ENCODE peak calls at places on chromosome 2, in four cellular contexts. One of them, this sample, is unnamed.

GRCh38 chr2:234368861-234369261 is 128.0 kb downstream of the ARL4C start:
- DNase-seq in GM10248: no peak
- DNase-seq in AG09319: no peak
- DNase-seq in brain microvascular endothelial cell: no peak
- DNase-seq in this sample: no peak

GRCh38 chr2:196486145-196486544 is 153.4 kb upstream of the CCDC150 start:
- DNase-seq in AG09319: no peak
- DNase-seq in GM10248: no peak
- DNase-seq in brain microvascular endothelial cell: peak
- DNase-seq in this sample: no peak

GRCh38 chr2:47272031-47272864 is 117.1 kb upstream of the STPG4 start:
- DNase-seq in AG09319: peak
- DNase-seq in brain microvascular endothelial cell: no peak
- DNase-seq in GM10248: peak
- DNase-seq in this sample: peak

GRCh38 chr2:134570676-134571075 is 148.1 kb downstream of the TMEM163 start:
- DNase-seq in brain microvascular endothelial cell: no peak
- DNase-seq in GM10248: no peak
- DNase-seq in AG09319: no peak
- DNase-seq in this sample: no peak

GRCh38 chr2:205161156-205161555 is 521.1 kb upstream of the NRP2 start:
- DNase-seq in brain microvascular endothelial cell: no peak
- DNase-seq in GM10248: no peak
- DNase-seq in AG09319: no peak
- DNase-seq in this sample: peak

GRCh38 chr2:196329959-196330358 is 158.6 kb upstream of the STK17B start:
- DNase-seq in AG09319: no peak
- DNase-seq in GM10248: no peak
- DNase-seq in brain microvascular endothelial cell: no peak
- DNase-seq in this sample: no peak

GRCh38 chr2:58107803-58108710 is 61.5 kb downstream of the VRK2 start:
- DNase-seq in AG09319: peak
- DNase-seq in brain microvascular endothelial cell: peak
- DNase-seq in GM10248: no peak
- DNase-seq in this sample: no peak

GRCh38 chr2:19911799-19912509 is 10.2 kb upstream of the TTC32 start:
- DNase-seq in AG09319: no peak
- DNase-seq in GM10248: no peak
- DNase-seq in brain microvascular endothelial cell: peak
- DNase-seq in this sample: no peak

GRCh38 chr2:156695020-156695419 is 258.8 kb downstream of the GPD2 start:
- DNase-seq in GM10248: no peak
- DNase-seq in brain microvascular endothelial cell: no peak
- DNase-seq in AG09319: no peak
- DNase-seq in this sample: no peak

GRCh38 chr2:72936669-72937355 is 19.5 kb downstream of the EMX1 start:
- DNase-seq in GM10248: no peak
- DNase-seq in brain microvascular endothelial cell: no peak
- DNase-seq in AG09319: no peak
- DNase-seq in this sample: no peak

GRCh38 chr2:72933207-72933606 is 15.9 kb downstream of the EMX1 start:
- DNase-seq in AG09319: no peak
- DNase-seq in GM10248: no peak
- DNase-seq in brain microvascular endothelial cell: no peak
- DNase-seq in this sample: no peak

GRCh38 chr2:72933646-72934151 is 16.4 kb downstream of the EMX1 start:
- DNase-seq in brain microvascular endothelial cell: no peak
- DNase-seq in AG09319: no peak
- DNase-seq in GM10248: no peak
- DNase-seq in this sample: no peak

GRCh38 chr2:72935611-72935957 is 18.3 kb downstream of the EMX1 start:
- DNase-seq in GM10248: no peak
- DNase-seq in AG09319: no peak
- DNase-seq in brain microvascular endothelial cell: no peak
- DNase-seq in this sample: no peak

DNA sequence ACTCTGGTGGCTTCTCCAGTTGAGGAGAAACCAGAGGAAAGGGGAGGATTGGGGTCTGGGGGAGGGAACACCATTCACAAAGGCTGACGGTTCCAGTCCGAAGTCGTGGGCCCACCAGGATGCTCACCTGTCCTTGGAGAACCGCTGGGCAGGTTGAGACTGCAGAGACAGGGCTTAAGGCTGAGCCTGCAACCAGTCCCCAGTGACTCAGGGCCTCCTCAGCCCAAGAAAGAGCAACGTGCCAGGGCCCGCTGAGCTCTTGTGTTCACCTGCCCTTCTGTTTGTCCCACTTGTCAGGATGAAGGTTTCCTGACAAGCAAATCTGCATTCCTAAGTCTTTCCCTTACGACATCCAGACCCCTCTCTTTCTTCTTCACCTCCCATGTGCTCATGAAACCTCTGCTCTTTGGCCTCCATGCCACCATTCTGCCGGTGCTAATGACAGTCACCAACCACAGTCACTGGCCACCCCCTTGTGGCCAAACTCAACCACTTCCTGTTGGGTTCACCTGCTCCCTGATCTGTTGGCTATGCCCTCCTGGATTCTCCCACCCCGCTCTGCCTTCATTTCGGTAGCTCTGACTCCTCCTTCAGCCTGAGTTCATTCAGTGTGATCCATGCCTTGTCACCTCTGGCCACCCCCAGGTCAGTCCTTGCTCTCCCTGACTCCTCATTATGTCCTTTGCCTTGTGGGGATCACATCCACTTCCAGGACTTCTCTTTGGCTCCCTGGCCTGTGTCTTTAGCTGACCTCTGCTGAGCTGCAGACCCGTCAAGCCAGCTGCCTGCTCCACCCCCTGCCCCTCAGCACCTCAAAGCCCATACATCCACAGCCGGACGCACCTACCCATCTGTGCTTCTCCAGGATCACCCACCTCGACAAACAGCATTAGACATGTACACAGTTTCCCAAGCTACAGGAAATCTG is 17.6 kb downstream of the EMX1 start:
- DNase-seq in GM10248: peak
- DNase-seq in brain microvascular endothelial cell: no peak
- DNase-seq in AG09319: no peak
- DNase-seq in this sample: peak
- TF ChIP-seq CTCF in GM10248: peak
- TF ChIP-seq CTCF in brain microvascular endothelial cell: peak
- TF ChIP-seq CTCF in AG09319: no peak
- TF ChIP-seq CTCF in this sample: peak

GRCh38 chr2:153287109-153287801 is 191.3 kb downstream of the RPRM start:
- DNase-seq in AG09319: no peak
- DNase-seq in GM10248: no peak
- DNase-seq in brain microvascular endothelial cell: no peak
- DNase-seq in this sample: no peak
- TF ChIP-seq CTCF in AG09319: no peak
- TF ChIP-seq CTCF in GM10248: peak
- TF ChIP-seq CTCF in brain microvascular endothelial cell: peak
- TF ChIP-seq CTCF in this sample: peak

GRCh38 chr2:228037915-228038314 is 143.6 kb downstream of the SPHKAP start:
- DNase-seq in brain microvascular endothelial cell: no peak
- DNase-seq in GM10248: no peak
- DNase-seq in AG09319: no peak
- DNase-seq in this sample: no peak

GRCh38 chr2:228040995-228041394 is 140.5 kb downstream of the SPHKAP start:
- DNase-seq in AG09319: no peak
- DNase-seq in brain microvascular endothelial cell: no peak
- DNase-seq in GM10248: no peak
- DNase-seq in this sample: no peak

DNA sequence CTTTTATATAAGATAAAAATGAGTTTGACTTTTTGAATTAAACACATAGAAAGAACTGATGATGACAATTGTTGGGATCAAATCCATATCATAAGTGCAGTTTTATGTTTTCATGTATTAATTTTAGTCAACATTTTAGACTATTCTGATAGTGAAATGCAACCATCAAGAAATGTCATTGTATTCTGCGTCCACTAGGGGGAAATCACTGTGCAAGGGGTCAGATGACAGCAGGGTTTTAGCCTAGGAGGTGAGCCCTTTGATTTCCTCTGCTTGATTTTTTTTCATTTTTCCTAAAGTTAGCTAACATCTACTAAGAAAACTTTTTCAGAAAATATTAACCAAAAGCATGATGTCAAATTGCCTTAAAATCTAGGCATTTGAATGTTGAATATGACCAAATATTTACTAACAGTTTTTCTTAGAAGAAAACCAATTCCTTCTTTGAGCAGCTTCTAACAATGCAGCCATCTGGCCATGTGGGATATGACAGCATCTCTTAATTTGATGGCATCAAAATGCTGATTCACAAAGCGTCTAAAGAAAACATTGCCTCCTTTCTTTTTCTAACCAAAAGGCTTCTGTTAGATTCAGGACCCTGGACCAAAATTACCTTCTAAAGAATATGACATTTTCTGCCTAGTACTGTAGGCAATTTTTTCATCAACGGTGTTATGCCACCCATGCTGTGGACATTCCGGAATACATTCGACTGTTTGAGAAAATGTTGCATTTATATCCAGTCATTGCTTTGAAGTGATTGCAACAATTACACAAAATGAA is 141.5 kb downstream of the SPHKAP start:
- DNase-seq in AG09319: no peak
- DNase-seq in GM10248: peak
- DNase-seq in brain microvascular endothelial cell: no peak
- DNase-seq in this sample: peak
- TF ChIP-seq CTCF in AG09319: peak
- TF ChIP-seq CTCF in GM10248: peak
- TF ChIP-seq CTCF in brain microvascular endothelial cell: peak
- TF ChIP-seq CTCF in this sample: peak

GRCh38 chr2:240760121-240760520 is 59.9 kb downstream of the KIF1A start:
- DNase-seq in brain microvascular endothelial cell: no peak
- DNase-seq in AG09319: no peak
- DNase-seq in GM10248: no peak
- DNase-seq in this sample: no peak
- TF ChIP-seq CTCF in brain microvascular endothelial cell: no peak
- TF ChIP-seq CTCF in AG09319: no peak
- TF ChIP-seq CTCF in GM10248: no peak
- TF ChIP-seq CTCF in this sample: no peak

GRCh38 chr2:237315170-237315880 is 98.6 kb downstream of the COL6A3 start:
- DNase-seq in GM10248: no peak
- DNase-seq in brain microvascular endothelial cell: peak
- DNase-seq in AG09319: peak
- DNase-seq in this sample: no peak
- TF ChIP-seq CTCF in GM10248: no peak
- TF ChIP-seq CTCF in brain microvascular endothelial cell: peak
- TF ChIP-seq CTCF in AG09319: peak
- TF ChIP-seq CTCF in this sample: no peak

GRCh38 chr2:168160897-168161296 is 86.5 kb downstream of the STK39 start:
- DNase-seq in AG09319: no peak
- DNase-seq in GM10248: no peak
- DNase-seq in brain microvascular endothelial cell: no peak
- DNase-seq in this sample: no peak
- TF ChIP-seq CTCF in AG09319: no peak
- TF ChIP-seq CTCF in GM10248: peak
- TF ChIP-seq CTCF in brain microvascular endothelial cell: peak
- TF ChIP-seq CTCF in this sample: no peak

DNA sequence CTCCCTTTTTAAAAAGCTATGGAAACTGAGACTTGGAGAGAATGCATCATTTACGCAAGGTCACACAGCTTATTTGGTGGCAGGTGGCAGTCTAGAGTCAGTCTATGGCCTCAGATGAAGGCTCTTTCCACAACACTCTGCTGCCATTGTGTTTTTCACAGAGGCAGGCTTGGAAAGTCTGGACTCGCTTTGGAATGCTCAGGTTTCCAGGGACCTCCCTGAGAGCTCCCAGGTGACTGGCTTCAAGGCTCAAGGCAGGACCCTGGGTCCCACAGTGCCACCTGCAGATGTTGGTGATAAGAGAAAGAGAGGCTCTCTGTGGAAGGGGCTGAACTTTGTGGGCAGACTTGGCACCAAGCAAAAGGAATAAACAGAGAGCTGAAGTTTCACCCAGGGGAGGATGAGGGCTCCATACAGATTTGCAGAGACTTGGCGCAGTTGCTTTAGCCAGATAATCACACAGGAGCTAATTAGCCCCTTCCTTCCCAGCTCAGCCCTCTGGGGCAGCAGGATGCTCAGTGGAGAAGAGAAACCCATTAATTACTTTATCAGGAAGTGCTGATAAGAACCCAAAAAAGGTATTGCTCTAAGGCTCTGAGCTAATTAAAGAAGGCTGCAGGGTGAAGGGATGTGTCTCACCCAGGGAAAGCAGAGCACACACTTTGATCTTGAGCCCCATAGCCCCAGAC is 103.5 kb downstream of the LBH start:
- DNase-seq in GM10248: no peak
- DNase-seq in brain microvascular endothelial cell: no peak
- DNase-seq in AG09319: no peak
- DNase-seq in this sample: peak
- TF ChIP-seq CTCF in GM10248: peak
- TF ChIP-seq CTCF in brain microvascular endothelial cell: no peak
- TF ChIP-seq CTCF in AG09319: no peak
- TF ChIP-seq CTCF in this sample: peak

DNA sequence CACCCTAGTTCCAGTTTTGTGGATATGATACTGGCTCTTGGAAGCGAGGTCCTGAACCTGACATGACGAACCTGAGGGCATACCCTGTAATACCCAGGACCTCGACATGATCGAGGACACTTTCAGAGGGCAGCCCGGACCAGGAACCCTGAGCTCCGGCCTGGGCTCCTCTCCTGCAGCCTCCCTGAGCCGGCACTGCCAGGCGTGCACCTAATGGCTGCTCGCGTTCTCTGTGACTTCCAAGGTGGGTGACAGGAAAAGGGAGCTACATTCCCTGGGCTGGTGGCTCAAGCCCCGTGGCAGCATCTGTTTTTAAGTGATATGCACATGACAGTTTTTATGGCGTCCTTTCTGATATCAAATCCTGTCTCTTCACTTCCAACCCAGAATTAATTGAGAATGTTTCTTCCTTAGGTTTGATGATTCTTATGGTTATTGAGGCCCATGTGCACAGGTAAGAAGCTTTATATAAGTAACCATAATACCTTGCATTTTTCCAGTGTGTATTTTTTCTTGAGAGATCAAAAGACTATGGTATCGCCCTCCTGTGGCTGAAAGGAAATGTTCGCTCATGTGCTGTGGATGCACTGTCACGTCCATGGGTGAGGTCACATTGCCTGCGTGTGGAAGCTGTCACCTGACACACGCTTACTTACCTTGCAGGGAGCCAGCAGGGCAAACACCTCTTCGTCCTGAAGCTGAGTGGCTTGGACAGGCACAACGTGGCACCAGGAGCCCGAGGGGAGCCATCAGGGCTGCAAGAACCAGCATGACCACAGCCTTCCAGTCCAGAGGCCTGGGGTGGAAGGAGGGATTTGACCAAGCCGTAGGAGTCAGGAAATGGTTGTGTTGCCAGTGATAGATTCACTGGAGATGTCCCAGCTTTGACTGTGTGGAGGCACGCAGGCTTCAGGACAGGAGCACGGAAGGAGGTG is 367.4 kb upstream of the MYT1L start:
- DNase-seq in brain microvascular endothelial cell: no peak
- DNase-seq in GM10248: no peak
- DNase-seq in AG09319: no peak
- DNase-seq in this sample: no peak
- TF ChIP-seq CTCF in brain microvascular endothelial cell: no peak
- TF ChIP-seq CTCF in GM10248: peak
- TF ChIP-seq CTCF in AG09319: no peak
- TF ChIP-seq CTCF in this sample: no peak

This sample was measured in MM.1S.